ENCODE peak calls at places on chromosomes 13 and 19, in six cellular contexts. C is uterus; T is CD8-positive, alpha-beta memory T cell; V is IMR-90; U is PC-3; Q is mammary epithelial cell. O is an unnamed sample.

GRCh38 chr19:29771708-29772415 is 39.9 kb upstream of the CCNE1 start:
- DNase-seq in T (no peak), V (peak; percentile 37), Q (peak; percentile 30), U (peak; percentile 46), C (no peak), O (peak; percentile 46)

GRCh38 chr19:5128932-5129389 is 160.0 kb downstream of the KDM4B start:
- DNase-seq in C (peak; percentile 49), Q (no peak), V (no peak), T (no peak), U (no peak), O (no peak)

GRCh38 chr13:71217827-71218226 is 649.2 kb downstream of the DACH1 start:
- DNase-seq in Q (no peak), C (no peak), V (no peak), U (no peak), T (no peak), O (no peak)

GRCh38 chr19:40217921-40218890 is at the start of gene TTC9B:
- DNase-seq in V (no peak), T (peak; percentile 24), U (no peak), Q (peak; percentile 14), C (no peak), O (peak; percentile 37)

GRCh38 chr13:75760182-75760981 is 124.3 kb downstream of the LMO7 start:
- DNase-seq in V (peak; percentile 33), U (peak; percentile 76), T (no peak), Q (peak; percentile 94), C (no peak), O (no peak)

GRCh38 chr19:35592226-35592625 is 6.3 kb downstream of the PMIS2 start:
- DNase-seq in Q (peak; percentile 24), V (peak; percentile 37), C (no peak), U (peak; percentile 52), T (no peak), O (no peak)

GRCh38 chr19:6048808-6049405 is 61.4 kb downstream of the RFX2 start:
- DNase-seq in Q (peak; percentile 65), T (peak; percentile 67), U (peak; percentile 93), V (peak; percentile 65), C (peak; percentile 80), O (peak; percentile 49)

GRCh38 chr13:72125561-72125960 is 258.6 kb upstream of the DACH1 start:
- DNase-seq in Q (peak; percentile 86), U (peak; percentile 66), V (no peak), C (no peak), T (no peak), O (no peak)

GRCh38 chr13:98297043-98297442 is 120.0 kb upstream of the RNF113B start:
- DNase-seq in C (no peak), V (no peak), T (no peak), U (no peak), Q (no peak), O (no peak)

GRCh38 chr19:34481861-34482379 is 362 bp downstream of the WTIP start:
- DNase-seq in C (no peak), U (peak; percentile 8), Q (peak; percentile 24), T (no peak), V (no peak), O (peak; percentile 64)

GRCh38 chr13:112893570-112894422 is 75.2 kb upstream of the MCF2L start:
- DNase-seq in V (peak; percentile 21), C (no peak), Q (no peak), T (no peak), U (peak; percentile 19), O (no peak)

GRCh38 chr13:106418556-106418955 is 116.9 kb downstream of the EFNB2 start:
- DNase-seq in C (no peak), V (peak; percentile 74), Q (peak; percentile 16), U (peak; percentile 54), T (no peak), O (peak; percentile 60)

GRCh38 chr19:33032218-33032781 is 32.4 kb downstream of the RHPN2 start:
- DNase-seq in C (no peak), Q (no peak), V (no peak), U (peak; percentile 19), T (no peak), O (no peak)

GRCh38 chr13:78589206-78589605 is 14.1 kb downstream of the POU4F1 start:
- DNase-seq in C (no peak), V (peak; percentile 9), U (peak; percentile 48), T (no peak), Q (peak; percentile 26), O (peak; percentile 44)

GRCh38 chr13:24202215-24202614 is 41.7 kb downstream of the SPATA13 start:
- DNase-seq in Q (no peak), U (no peak), V (no peak), C (no peak), T (no peak), O (no peak)

GRCh38 chr19:53409505-53410204 is 14.7 kb downstream of the ZNF765 start:
- DNase-seq in U (no peak), Q (no peak), T (no peak), C (no peak), V (no peak), O (no peak)
- H3K36me3 ChIP-seq in U (peaks cover 83% of the 10 kb centered on the region), Q (peaks cover 13% of the 10 kb centered on the region), T (peaks cover 25% of the 10 kb centered on the region), C (no peaks in the 10 kb centered on the region), V (peaks cover 21% of the 10 kb centered on the region), O (peaks cover 59% of the 10 kb centered on the region)

GRCh38 chr13:20980420-20980819 is 77.9 kb upstream of the XPO4 start:
- DNase-seq in T (no peak), Q (no peak), U (no peak), C (no peak), V (no peak), O (no peak)
- H3K36me3 ChIP-seq in T (no peaks in the 10 kb centered on the region), Q (peaks cover 28% of the 10 kb centered on the region), U (peaks cover 23% of the 10 kb centered on the region), C (no peaks in the 10 kb centered on the region), V (peaks cover 63% of the 10 kb centered on the region), O (peaks cover 79% of the 10 kb centered on the region)

DNA sequence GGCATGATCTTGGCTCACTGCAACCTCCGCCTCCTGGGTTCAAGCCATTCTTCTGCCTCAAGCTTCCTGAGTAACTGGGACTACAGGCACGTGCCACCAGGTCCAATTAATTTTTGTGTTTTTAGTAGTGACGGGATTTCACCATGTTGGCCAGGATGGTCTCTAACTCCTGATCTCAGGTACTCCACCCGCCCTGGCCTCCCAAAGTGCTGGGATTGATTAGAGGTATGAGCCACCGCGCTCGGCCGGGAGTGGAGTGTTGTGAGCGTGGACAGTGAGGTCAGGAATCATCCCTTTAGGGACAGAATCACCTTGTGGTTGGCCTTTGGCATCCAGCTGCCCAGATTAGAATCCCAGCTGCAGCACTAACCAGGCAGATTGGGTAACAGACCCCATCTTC is 10.3 kb downstream of the RRAS start:
- DNase-seq in V (no peak), C (no peak), T (no peak), U (no peak), Q (no peak), O (no peak)
- H3K36me3 ChIP-seq in V (peaks cover 22% of the 10 kb centered on the region), C (no peaks in the 10 kb centered on the region), T (no peaks in the 10 kb centered on the region), U (peaks cover 18% of the 10 kb centered on the region), Q (no peaks in the 10 kb centered on the region), O (peaks cover 22% of the 10 kb centered on the region)

GRCh38 chr13:46544208-46544607 is 8.8 kb upstream of the LRCH1 start:
- DNase-seq in U (no peak), V (no peak), C (no peak), Q (no peak), T (no peak), O (no peak)

GRCh38 chr13:46542833-46543232 is 10.1 kb upstream of the LRCH1 start:
- DNase-seq in C (no peak), V (no peak), T (no peak), U (no peak), Q (no peak), O (no peak)

GRCh38 chr13:46544811-46545210 is 8.2 kb upstream of the LRCH1 start:
- DNase-seq in T (no peak), C (no peak), U (no peak), Q (no peak), V (no peak), O (no peak)

GRCh38 chr13:46541210-46541609 is 11.8 kb upstream of the LRCH1 start:
- DNase-seq in C (no peak), Q (no peak), T (no peak), V (no peak), U (no peak), O (no peak)

GRCh38 chr13:46543307-46543706 is 9.7 kb upstream of the LRCH1 start:
- DNase-seq in Q (no peak), C (no peak), V (no peak), T (no peak), U (no peak), O (no peak)
- H3K36me3 ChIP-seq in Q (no peaks in the 10 kb centered on the region), C (no peaks in the 10 kb centered on the region), V (no peaks in the 10 kb centered on the region), T (no peaks in the 10 kb centered on the region), U (no peaks in the 10 kb centered on the region), O (no peaks in the 10 kb centered on the region)

GRCh38 chr19:328025-328505 is 16.5 kb downstream of the MIER2 start:
- DNase-seq in Q (no peak), V (no peak), U (no peak), T (no peak), C (no peak), O (no peak)
- H3K36me3 ChIP-seq in Q (peaks cover 31% of the 10 kb centered on the region), V (peaks cover 78% of the 10 kb centered on the region), U (no peaks in the 10 kb centered on the region), T (peaks cover 34% of the 10 kb centered on the region), C (no peaks in the 10 kb centered on the region), O (peaks cover 31% of the 10 kb centered on the region)

GRCh38 chr13:102508411-102508810 is 88.4 kb upstream of the TPP2 start:
- DNase-seq in V (no peak), U (no peak), C (no peak), Q (no peak), T (no peak), O (no peak)
- H3K36me3 ChIP-seq in V (no peaks in the 10 kb centered on the region), U (no peaks in the 10 kb centered on the region), C (no peaks in the 10 kb centered on the region), Q (no peaks in the 10 kb centered on the region), T (no peaks in the 10 kb centered on the region), O (no peaks in the 10 kb centered on the region)

GRCh38 chr13:108020027-108020426 is 195.3 kb downstream of the LIG4 start:
- DNase-seq in V (no peak), U (peak; percentile 57), Q (no peak), C (no peak), T (no peak), O (no peak)
- H3K36me3 ChIP-seq in V (no peaks in the 10 kb centered on the region), U (no peaks in the 10 kb centered on the region), Q (no peaks in the 10 kb centered on the region), C (no peaks in the 10 kb centered on the region), T (no peaks in the 10 kb centered on the region), O (no peaks in the 10 kb centered on the region)

DNA sequence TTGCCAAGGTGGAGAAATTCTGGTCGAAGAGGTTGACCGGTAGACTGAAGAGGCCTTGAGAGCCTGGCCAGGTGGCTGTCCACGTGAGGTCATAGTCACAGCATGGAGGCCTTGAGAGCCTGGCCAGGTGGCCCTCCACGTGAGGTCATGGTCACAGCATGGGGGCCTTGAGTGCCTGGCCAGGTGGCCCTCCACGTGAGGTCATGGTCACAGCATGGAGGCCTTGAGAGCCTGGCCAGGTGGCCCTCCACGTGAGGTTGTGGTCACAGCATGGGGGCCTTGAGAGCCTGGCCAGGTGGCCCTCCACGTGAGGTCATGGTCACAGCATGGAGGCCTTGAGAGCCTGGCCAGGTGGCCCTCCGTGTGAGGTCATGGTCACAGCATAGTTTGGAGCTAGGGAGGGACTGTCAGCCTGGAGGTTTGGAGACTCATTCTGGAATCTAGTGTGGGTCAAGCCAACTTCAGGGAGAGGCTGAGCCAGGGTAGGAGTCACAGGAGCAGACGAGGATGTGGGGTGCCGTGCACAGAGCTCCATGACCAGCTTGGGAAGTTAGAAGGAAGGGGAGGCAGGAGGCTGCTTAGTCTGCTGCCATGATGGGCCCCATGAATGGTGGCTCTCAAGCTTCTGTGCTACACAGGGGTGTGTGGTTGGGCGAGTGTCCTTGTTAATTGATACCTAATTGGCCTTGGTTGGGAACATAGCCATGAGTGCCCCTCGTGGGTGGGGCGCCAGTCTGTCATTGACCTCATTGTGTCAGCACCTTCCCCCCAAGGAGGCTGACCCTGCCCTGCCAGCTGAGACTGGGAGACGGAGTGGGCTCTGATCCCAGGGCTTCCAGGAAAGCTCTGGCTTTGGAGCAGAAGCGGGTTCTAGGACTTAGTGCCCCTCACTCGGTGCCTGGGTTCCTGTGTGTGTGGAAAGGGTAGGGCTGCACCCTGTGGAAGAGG is 4.0 kb downstream of the LENG9 start:
- DNase-seq in C (no peak), V (no peak), T (no peak), U (no peak), Q (no peak), O (no peak)
- H3K36me3 ChIP-seq in C (no peaks in the 10 kb centered on the region), V (peaks cover 73% of the 10 kb centered on the region), T (peaks cover 64% of the 10 kb centered on the region), U (peaks cover 62% of the 10 kb centered on the region), Q (peaks cover 21% of the 10 kb centered on the region), O (peaks cover 77% of the 10 kb centered on the region)

O was measured in MG63.